ENCODE peak calls at places on chromosome 6, in ten cellular contexts. T is mesothelial cell of epicardium, M is LNCaP clone FGC, K is neural progenitor cell, D is stomach, J is psoas muscle, P is HFFc6, S is foreskin fibroblast, V is A549, U is HCT116. X is an unnamed sample.

GRCh38 chr6:24330137-24330732 is 27.6 kb downstream of the DCDC2 start:
- DNase-seq in T (no peak), M (no peak), K (no peak), D (no peak), J (no peak), P (no peak), S (no peak), V (peak), U (no peak), X (no peak)

GRCh38 chr6:31122803-31123706 is 2.8 kb upstream of the CDSN start:
- DNase-seq in T (peak), M (peak), K (no peak), D (peak), J (peak), P (peak), S (peak), V (peak), U (peak), X (no peak)

GRCh38 chr6:138107752-138108592 is 753 bp upstream of the PERP start:
- DNase-seq in T (no peak), M (no peak), K (peak), D (peak), J (no peak), P (no peak), S (no peak), V (peak), U (peak), X (no peak)

GRCh38 chr6:37779111-37779800 is 40.3 kb upstream of the ZFAND3 start:
- DNase-seq in T (no peak), M (no peak), K (no peak), D (no peak), J (no peak), P (no peak), S (no peak), V (no peak), U (no peak), X (no peak)

GRCh38 chr6:3226422-3227362 is 761 bp downstream of the TUBB2B start:
- DNase-seq in T (peak), M (no peak), K (peak), D (no peak), J (peak), P (no peak), S (no peak), V (no peak), U (no peak), X (peak)

GRCh38 chr6:129671442-129672344 is 38.3 kb downstream of the ARHGAP18 start:
- DNase-seq in T (no peak), M (no peak), K (peak), D (no peak), J (no peak), P (no peak), S (no peak), V (no peak), U (no peak), X (no peak)

GRCh38 chr6:37850728-37851285 is 31.3 kb downstream of the ZFAND3 start:
- DNase-seq in T (no peak), M (no peak), K (no peak), D (no peak), J (no peak), P (no peak), S (no peak), V (no peak), U (no peak), X (no peak)

GRCh38 chr6:57224769-57225515 is 2.8 kb upstream of the RAB23 start:
- DNase-seq in T (no peak), M (no peak), K (no peak), D (no peak), J (no peak), P (peak), S (peak), V (no peak), U (no peak), X (no peak)

GRCh38 chr6:68638225-68638900 is 3.3 kb downstream of the ADGRB3 start:
- DNase-seq in T (peak), M (peak), K (peak), D (peak), J (peak), P (no peak), S (peak), V (peak), U (no peak), X (peak)

GRCh38 chr6:26388441-26388840 is 5.5 kb downstream of the BTN2A2 start:
- DNase-seq in T (no peak), M (no peak), K (no peak), D (no peak), J (no peak), P (no peak), S (no peak), V (no peak), U (no peak), X (no peak)

GRCh38 chr6:103080497-103080896 is 1687.0 kb downstream of the GRIK2 start:
- DNase-seq in T (no peak), M (no peak), K (no peak), D (no peak), J (no peak), P (no peak), S (no peak), V (no peak), U (no peak), X (no peak)

GRCh38 chr6:26223213-26223612 is 136.0 kb downstream of the HFE start:
- DNase-seq in T (no peak), M (no peak), K (no peak), D (no peak), J (no peak), P (no peak), S (no peak), V (peak), U (no peak), X (no peak)

GRCh38 chr6:130959938-130960337 is 103.1 kb downstream of the EPB41L2 start:
- DNase-seq in T (no peak), M (no peak), K (no peak), D (no peak), J (no peak), P (no peak), S (no peak), V (no peak), U (no peak), X (no peak)

GRCh38 chr6:40947876-40948514 is 91.0 kb downstream of the UNC5CL start:
- DNase-seq in T (no peak), M (no peak), K (no peak), D (no peak), J (no peak), P (peak), S (no peak), V (no peak), U (no peak), X (no peak)

GRCh38 chr6:114740547-114740946 is 397.7 kb upstream of the HS3ST5 start:
- DNase-seq in T (no peak), M (no peak), K (no peak), D (no peak), J (no peak), P (no peak), S (no peak), V (no peak), U (no peak), X (no peak)

GRCh38 chr6:114733596-114733995 is 390.8 kb upstream of the HS3ST5 start:
- DNase-seq in T (no peak), M (no peak), K (no peak), D (no peak), J (no peak), P (no peak), S (no peak), V (no peak), U (no peak), X (no peak)

GRCh38 chr6:114739656-114740055 is 396.8 kb upstream of the HS3ST5 start:
- DNase-seq in T (no peak), M (no peak), K (no peak), D (no peak), J (no peak), P (no peak), S (no peak), V (no peak), U (no peak), X (no peak)

GRCh38 chr6:114735118-114735730 is 392.4 kb upstream of the HS3ST5 start:
- DNase-seq in T (no peak), M (no peak), K (peak), D (no peak), J (no peak), P (no peak), S (no peak), V (no peak), U (no peak), X (no peak)
- TF ChIP-seq CTCF in T (no peak), M (no peak), K (peak), D (no peak), J (no peak), P (no peak), S (no peak), V (no peak), U (no peak), X (peak)

GRCh38 chr6:18155864-18156396 is 708 bp downstream of the KDM1B start:
- DNase-seq in T (peak), M (peak), K (peak), D (peak), J (peak), P (peak), S (no peak), V (peak), U (peak), X (peak)
- TF ChIP-seq CTCF in T (no peak), M (peak), K (peak), D (no peak), J (peak), P (peak), S (peak), V (peak), U (peak), X (peak)

GRCh38 chr6:148608211-148608951 is 138.4 kb upstream of the UST start:
- DNase-seq in T (no peak), M (no peak), K (peak), D (no peak), J (no peak), P (peak), S (no peak), V (peak), U (peak), X (no peak)
- TF ChIP-seq CTCF in T (no peak), M (peak), K (peak), D (no peak), J (peak), P (peak), S (peak), V (peak), U (peak), X (peak)

GRCh38 chr6:106558364-106558763 is 70.9 kb downstream of the RTN4IP1 start:
- DNase-seq in T (no peak), M (no peak), K (no peak), D (no peak), J (no peak), P (no peak), S (no peak), V (no peak), U (no peak), X (no peak)

GRCh38 chr6:106555767-106556166 is 73.5 kb downstream of the RTN4IP1 start:
- DNase-seq in T (no peak), M (peak), K (no peak), D (no peak), J (no peak), P (no peak), S (no peak), V (no peak), U (no peak), X (no peak)

GRCh38 chr6:106553440-106553839 is 75.9 kb downstream of the RTN4IP1 start:
- DNase-seq in T (no peak), M (no peak), K (no peak), D (no peak), J (no peak), P (no peak), S (no peak), V (no peak), U (no peak), X (no peak)

GRCh38 chr6:106557837-106558236 is 71.5 kb downstream of the RTN4IP1 start:
- DNase-seq in T (no peak), M (no peak), K (no peak), D (no peak), J (no peak), P (no peak), S (peak), V (no peak), U (no peak), X (no peak)

DNA sequence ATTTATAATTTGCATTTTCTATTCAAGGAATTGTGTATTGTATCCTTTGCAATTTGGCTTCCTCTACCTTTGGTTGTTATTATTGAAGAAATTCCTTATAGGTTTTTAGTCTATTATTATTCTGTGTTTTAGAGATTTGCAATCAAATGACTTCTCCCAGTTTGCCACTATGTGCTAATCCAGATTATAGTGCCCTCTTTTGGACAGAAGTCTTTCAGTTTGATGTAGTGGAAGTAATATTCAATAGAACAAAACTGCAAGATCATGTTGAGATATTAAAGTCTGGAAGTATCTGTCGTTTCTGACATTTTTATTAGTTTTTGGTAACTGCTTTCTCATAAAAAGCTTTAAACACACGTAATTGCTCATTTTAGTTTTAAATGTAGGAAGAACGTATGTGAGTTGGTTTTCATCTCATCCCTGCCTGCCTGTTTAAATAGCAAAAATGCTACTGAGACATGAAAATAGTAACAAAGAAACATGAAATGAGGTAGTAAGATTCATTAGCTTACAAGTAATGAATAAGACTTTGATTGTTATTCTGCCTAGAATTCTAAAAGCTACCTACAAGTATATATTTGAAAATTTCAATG is 72.8 kb downstream of the RTN4IP1 start:
- DNase-seq in T (no peak), M (no peak), K (no peak), D (no peak), J (no peak), P (peak), S (no peak), V (peak), U (no peak), X (no peak)
- TF ChIP-seq CTCF in T (no peak), M (peak), K (peak), D (no peak), J (peak), P (peak), S (peak), V (peak), U (peak), X (no peak)

GRCh38 chr6:166410426-166410935 is 27.7 kb upstream of the MPC1 start:
- DNase-seq in T (no peak), M (no peak), K (no peak), D (no peak), J (no peak), P (no peak), S (no peak), V (no peak), U (no peak), X (no peak)

GRCh38 chr6:166411721-166412151 is 29.0 kb upstream of the MPC1 start:
- DNase-seq in T (no peak), M (no peak), K (no peak), D (no peak), J (no peak), P (no peak), S (no peak), V (no peak), U (no peak), X (no peak)

GRCh38 chr6:166406197-166406596 is 23.5 kb upstream of the MPC1 start:
- DNase-seq in T (peak), M (no peak), K (no peak), D (no peak), J (no peak), P (no peak), S (no peak), V (no peak), U (no peak), X (no peak)

GRCh38 chr6:166411271-166411670 is 28.5 kb upstream of the MPC1 start:
- DNase-seq in T (no peak), M (no peak), K (no peak), D (no peak), J (no peak), P (no peak), S (no peak), V (no peak), U (no peak), X (no peak)

DNA sequence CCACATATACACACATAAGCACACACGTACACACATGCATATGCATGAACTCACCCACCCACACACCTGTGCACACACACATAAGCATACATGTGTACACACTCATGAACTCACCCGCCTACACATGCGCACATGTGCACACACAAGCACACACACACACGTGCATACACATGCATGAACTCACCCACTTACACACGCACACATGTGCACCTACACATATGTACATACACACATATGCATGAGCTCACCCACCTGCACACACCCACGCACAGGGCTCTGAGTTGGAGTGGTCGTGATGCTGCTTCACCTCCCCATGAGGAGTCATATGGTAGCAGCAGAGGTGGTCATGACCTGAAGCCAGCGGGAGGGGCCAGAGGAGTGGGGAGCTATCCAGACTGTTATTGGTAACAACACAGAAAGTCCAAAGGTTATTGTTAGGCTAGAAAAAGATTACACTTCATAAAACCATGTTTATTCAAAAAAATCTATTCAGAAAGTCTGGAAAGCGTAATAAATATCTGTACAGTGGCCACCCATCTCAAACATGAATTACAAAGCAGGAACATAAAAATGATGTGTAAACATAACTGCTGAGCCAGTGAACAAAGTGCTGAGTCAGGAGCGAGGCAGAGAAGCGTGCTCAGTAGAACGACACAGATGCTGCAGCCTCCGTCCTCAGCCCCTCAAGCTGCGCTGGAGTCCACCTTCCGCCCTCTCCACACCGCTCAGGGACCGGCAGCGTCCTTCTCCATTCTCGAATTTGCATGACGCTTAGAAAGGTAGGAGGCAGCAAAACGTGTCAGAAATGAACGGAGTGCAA is 26.4 kb upstream of the MPC1 start:
- DNase-seq in T (no peak), M (no peak), K (no peak), D (no peak), J (no peak), P (no peak), S (no peak), V (no peak), U (no peak), X (no peak)
- TF ChIP-seq CTCF in T (no peak), M (no peak), K (no peak), D (no peak), J (no peak), P (no peak), S (no peak), V (no peak), U (no peak), X (no peak)